ENCODE peak calls at places on chromosomes 7 and 10, in seven cellular contexts. J, C, B, O, D, I and V are unnamed samples.

GRCh38 chr7:130735273-130735716 is 1.3 kb upstream of the KLF14 start:
- DNase-seq in I (no peak), C (no peak), O (no peak), B (no peak), J (no peak), D (no peak), V (no peak)

GRCh38 chr10:91519899-91520514 is 109.9 kb downstream of the HECTD2 start:
- DNase-seq in I (no peak), B (no peak), O (no peak), J (no peak), D (no peak), C (no peak), V (no peak)

GRCh38 chr7:75532639-75533038 is 40.5 kb downstream of the SPDYE5 start:
- DNase-seq in D (no peak), C (no peak), O (peak), I (no peak), J (no peak), B (no peak), V (no peak)

GRCh38 chr7:18607025-18607424 is 111.5 kb downstream of the HDAC9 start:
- DNase-seq in C (no peak), O (no peak), I (no peak), B (no peak), D (no peak), J (no peak), V (no peak)

GRCh38 chr10:29929006-29929405 is 130.4 kb downstream of the JCAD start:
- DNase-seq in B (no peak), O (no peak), C (no peak), D (no peak), J (no peak), I (no peak), V (no peak)

GRCh38 chr10:115963848-115964247 is 309.2 kb downstream of the GFRA1 start:
- DNase-seq in B (no peak), C (no peak), D (no peak), O (no peak), I (no peak), J (no peak), V (no peak)

GRCh38 chr10:30364391-30365268 is 15.6 kb upstream of the MTPAP start:
- DNase-seq in D (no peak), B (no peak), C (no peak), O (no peak), I (no peak), J (no peak), V (no peak)

GRCh38 chr7:74481458-74482324 is 28.0 kb downstream of the GTF2IRD1 start:
- DNase-seq in C (no peak), I (no peak), O (no peak), B (peak), J (no peak), D (no peak), V (no peak)

GRCh38 chr7:22121702-22122474 is 176.2 kb upstream of the CDCA7L start:
- DNase-seq in B (no peak), O (no peak), I (no peak), C (no peak), D (no peak), J (no peak), V (no peak)

GRCh38 chr10:13758302-13758701 is 171.5 kb downstream of the PRPF18 start:
- DNase-seq in I (no peak), B (peak), O (no peak), J (peak), C (no peak), D (no peak), V (no peak)

DNA sequence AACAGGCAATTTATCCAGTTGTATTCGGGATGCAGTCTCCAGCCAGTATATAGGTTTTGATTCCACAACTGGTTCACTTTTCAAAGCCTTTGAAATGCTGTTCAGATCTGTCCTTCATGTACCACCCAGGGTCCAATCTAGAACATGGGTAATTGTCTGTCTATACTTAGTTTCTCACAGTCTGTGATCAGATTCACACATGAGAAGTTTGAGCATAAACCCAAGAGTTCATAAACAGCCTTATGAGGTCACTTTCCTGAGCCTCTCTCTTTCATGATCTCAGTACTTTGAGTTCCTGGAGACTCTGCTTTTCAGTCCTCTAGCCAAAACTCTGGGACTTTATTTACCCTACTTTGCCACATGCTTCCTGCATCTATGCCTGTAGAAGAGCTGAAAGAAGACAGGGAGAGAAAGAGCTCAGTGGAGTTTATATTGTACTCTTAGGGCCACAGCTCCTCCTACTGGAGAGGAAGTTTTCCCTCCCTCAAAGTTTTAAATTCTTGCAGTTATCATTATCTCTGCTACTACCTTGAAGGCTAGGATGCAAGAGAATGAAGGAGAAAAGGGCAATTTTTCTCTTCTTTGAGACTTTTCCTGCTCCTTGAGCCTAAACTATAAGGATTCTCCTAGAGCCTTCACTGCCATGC is 172.0 kb downstream of the ZEB1 start:
- DNase-seq in O (peak), J (peak), D (peak), B (no peak), I (peak), C (no peak), V (no peak)
- TF ChIP-seq JUND in O (no peak), J (no peak), D (no peak), B (no peak), I (no peak), C (no peak), V (no peak)

DNA sequence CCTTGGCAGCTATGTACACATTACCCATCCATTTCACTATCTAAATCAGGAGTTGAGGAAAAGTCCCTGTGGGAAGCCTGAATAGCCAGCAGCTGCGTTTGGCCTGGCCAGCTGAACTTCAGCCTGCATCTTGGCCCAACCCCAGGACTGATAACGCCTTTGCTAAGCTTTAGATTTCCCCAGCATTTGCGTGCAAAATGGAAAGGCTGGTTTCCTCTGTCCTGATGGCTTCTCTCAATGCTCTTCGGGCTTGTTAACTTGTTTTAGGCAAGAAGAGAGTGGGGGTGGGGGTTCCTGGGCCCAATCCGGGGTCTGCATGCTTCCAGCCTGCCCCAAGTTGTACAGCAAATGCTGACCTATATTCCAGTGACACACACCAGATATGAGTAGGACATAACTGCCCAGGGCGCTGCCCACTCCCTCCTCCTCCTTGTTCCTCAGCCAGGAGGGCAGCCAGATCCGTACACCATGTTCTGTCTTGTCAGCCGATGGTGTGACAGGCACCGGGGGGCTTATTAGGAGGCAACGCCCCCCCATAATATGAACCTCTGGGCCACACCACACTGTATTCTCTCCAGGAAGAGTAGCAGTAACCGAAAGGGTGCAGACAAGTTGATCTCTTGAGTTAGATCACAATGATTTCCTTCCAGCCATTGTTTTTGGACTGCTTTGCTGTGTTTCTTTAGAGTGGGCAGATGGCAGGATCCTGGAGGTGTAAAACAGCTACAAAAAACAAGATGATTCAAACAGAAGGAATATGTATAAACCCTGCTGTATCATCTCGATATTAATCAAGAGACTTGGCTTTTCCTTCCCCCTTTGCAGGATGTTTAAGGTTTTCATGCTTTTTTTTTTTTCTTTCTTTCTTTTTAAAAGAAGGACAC is 339.0 kb downstream of the RNLS start:
- DNase-seq in B (peak), I (no peak), C (no peak), J (no peak), O (no peak), D (no peak), V (no peak)
- TF ChIP-seq JUND in B (no peak), I (no peak), C (no peak), J (no peak), O (no peak), D (no peak), V (no peak)

DNA sequence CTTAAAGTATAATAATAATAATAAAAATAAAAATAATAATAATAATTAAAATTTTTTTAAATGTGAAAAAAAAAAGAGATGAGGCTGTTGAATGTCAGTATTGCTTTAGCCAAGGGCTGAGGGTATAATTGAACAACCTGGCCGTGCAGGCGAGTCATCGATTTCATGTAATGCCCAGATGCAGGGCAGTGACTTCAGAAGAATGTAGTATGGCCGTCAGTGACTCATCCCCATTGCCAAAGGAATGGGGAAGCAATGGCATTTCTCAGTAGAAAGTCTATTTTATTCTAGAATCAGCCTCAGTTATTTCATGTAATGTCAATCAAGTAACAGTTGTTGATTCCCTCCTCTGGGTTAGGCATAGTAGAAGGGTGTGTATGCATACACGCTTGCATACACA is 516.4 kb downstream of the GLRX3 start:
- DNase-seq in B (no peak), O (no peak), D (no peak), I (no peak), C (no peak), J (no peak), V (no peak)
- TF ChIP-seq JUND in B (no peak), O (no peak), D (no peak), I (no peak), C (no peak), J (no peak), V (no peak)

GRCh38 chr10:62019013-62019684 is 117.7 kb downstream of the ARID5B start:
- DNase-seq in O (no peak), B (no peak), D (no peak), C (no peak), I (no peak), J (no peak), V (no peak)
- TF ChIP-seq JUND in O (no peak), B (no peak), D (no peak), C (no peak), I (no peak), J (no peak), V (no peak)

GRCh38 chr10:35359056-35359455 is 22.7 kb downstream of the CCNY start:
- DNase-seq in D (no peak), O (no peak), C (no peak), I (no peak), B (peak), J (no peak), V (no peak)
- TF ChIP-seq JUND in D (no peak), O (no peak), C (no peak), I (no peak), B (no peak), J (no peak), V (no peak)

GRCh38 chr7:99792983-99793382 is 9.0 kb upstream of the CYP3A4 start:
- DNase-seq in O (no peak), B (peak), I (no peak), D (no peak), C (no peak), J (no peak), V (no peak)

GRCh38 chr7:99791021-99791420 is 7.0 kb upstream of the CYP3A4 start:
- DNase-seq in J (no peak), C (no peak), B (no peak), O (no peak), D (peak), I (no peak), V (no peak)

GRCh38 chr7:99791667-99792356 is 7.8 kb upstream of the CYP3A4 start:
- DNase-seq in B (no peak), D (no peak), I (no peak), J (no peak), O (no peak), C (no peak), V (no peak)

GRCh38 chr7:99793443-99793842 is 9.5 kb upstream of the CYP3A4 start:
- DNase-seq in J (no peak), I (no peak), O (no peak), D (no peak), B (no peak), C (no peak), V (no peak)

DNA sequence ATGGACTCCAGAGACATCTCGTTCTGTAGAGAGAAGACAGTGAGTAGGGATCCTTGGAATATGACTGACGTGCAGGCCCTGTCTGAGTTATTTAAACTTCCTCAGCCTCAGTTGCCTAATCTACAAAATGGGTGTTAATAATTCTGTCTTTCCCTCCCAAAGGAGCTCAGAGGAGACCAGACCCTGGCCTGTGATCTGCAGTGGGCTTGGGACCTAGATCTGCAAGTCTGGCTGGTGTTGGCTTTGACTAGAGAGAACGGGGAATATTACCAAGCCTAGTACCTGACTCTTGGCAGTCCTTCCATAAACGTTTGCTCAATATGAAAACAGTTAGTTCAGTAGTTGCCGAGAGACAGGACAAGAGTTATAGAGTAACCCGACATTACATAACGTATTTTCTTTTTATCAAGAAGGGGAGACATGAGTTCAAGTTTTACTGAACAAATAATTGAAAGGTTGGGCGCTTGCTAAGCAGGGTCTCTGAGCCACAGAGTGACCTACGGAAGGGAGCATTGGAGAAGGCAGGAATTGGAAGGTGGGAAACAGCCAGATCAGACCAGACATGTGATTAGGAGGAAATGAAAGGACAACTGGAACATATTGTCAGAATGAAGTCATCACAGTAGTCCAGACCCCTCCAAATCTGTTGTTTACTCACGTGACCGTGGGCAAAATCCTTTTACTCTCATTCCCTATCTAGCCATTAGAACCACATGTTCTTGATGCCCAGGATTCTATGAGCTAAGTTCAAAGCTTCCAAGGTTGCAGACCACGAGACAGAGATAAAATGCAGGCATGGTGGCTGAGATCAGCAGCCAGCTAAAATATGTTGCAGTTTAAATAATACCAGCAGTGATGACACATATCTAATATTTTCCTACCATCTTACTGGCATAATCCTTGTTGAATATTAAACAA is 10.9 kb upstream of the CYP3A4 start:
- DNase-seq in B (no peak), J (no peak), C (no peak), I (no peak), D (peak), O (no peak), V (no peak)
- TF ChIP-seq JUND in B (no peak), J (no peak), C (peak), I (no peak), D (no peak), O (no peak), V (no peak)

GRCh38 chr7:47347346-47347745 is 234.6 kb downstream of the TNS3 start:
- DNase-seq in O (no peak), J (no peak), B (no peak), C (no peak), I (no peak), D (no peak), V (no peak)

GRCh38 chr7:47346378-47346914 is 235.5 kb downstream of the TNS3 start:
- DNase-seq in O (no peak), B (no peak), I (no peak), C (no peak), D (no peak), J (no peak), V (no peak)

GRCh38 chr7:47349401-47349800 is 232.5 kb downstream of the TNS3 start:
- DNase-seq in C (no peak), B (no peak), O (no peak), J (no peak), I (no peak), D (no peak), V (no peak)

GRCh38 chr7:47345754-47346377 is 236.0 kb downstream of the TNS3 start:
- DNase-seq in J (no peak), D (no peak), C (no peak), O (no peak), I (no peak), B (no peak), V (no peak)

GRCh38 chr7:47347986-47348385 is 233.9 kb downstream of the TNS3 start:
- DNase-seq in B (no peak), C (no peak), I (no peak), D (no peak), J (no peak), O (no peak), V (no peak)
- TF ChIP-seq JUND in B (no peak), C (no peak), I (no peak), D (no peak), J (no peak), O (no peak), V (no peak)

GRCh38 chr7:151598045-151598444 is 78.3 kb upstream of the RHEB start:
- DNase-seq in O (no peak), D (peak), C (no peak), J (peak), I (no peak), B (no peak), V (no peak)
- TF ChIP-seq JUND in O (no peak), D (no peak), C (no peak), J (no peak), I (no peak), B (peak), V (no peak)